ENCODE peak calls at places on chromosomes 7 and 10, in six cellular contexts. Y, X, Z, O, K and P are unnamed samples.

GRCh38 chr10:110076559-110077318 is 69.0 kb downstream of the ADD3 start:
- DNase-seq in O (no peak), K (peak), Z (no peak), X (peak), Y (peak), P (no peak)

GRCh38 chr10:133124357-133125211 is 35.4 kb upstream of the KNDC1 start:
- DNase-seq in O (peak), Y (no peak), X (no peak), Z (peak), K (peak), P (no peak)

GRCh38 chr10:8639601-8640000 is 585.1 kb downstream of the GATA3 start:
- DNase-seq in K (no peak), Z (no peak), O (no peak), Y (no peak), X (no peak), P (no peak)

GRCh38 chr10:29858352-29859267 is 200.8 kb downstream of the JCAD start:
- DNase-seq in Y (peak), O (peak), K (peak), X (peak), Z (peak), P (no peak)

GRCh38 chr7:31408120-31408729 is 67.7 kb upstream of the NEUROD6 start:
- DNase-seq in K (no peak), Z (no peak), O (no peak), Y (no peak), X (peak), P (peak)

GRCh38 chr7:66627876-66628360 is 763 bp upstream of the KCTD7 start:
- DNase-seq in K (no peak), Z (no peak), X (no peak), Y (peak), O (no peak), P (no peak)

GRCh38 chr10:124831116-124831515 is 29.5 kb downstream of the ABRAXAS2 start:
- DNase-seq in Y (no peak), X (no peak), O (no peak), Z (no peak), K (no peak), P (no peak)

GRCh38 chr7:17558135-17558534 is 259.7 kb downstream of the AHR start:
- DNase-seq in Y (no peak), K (no peak), X (no peak), O (no peak), Z (no peak), P (no peak)

GRCh38 chr10:116699049-116699782 is 43.1 kb downstream of the HSPA12A start:
- DNase-seq in Y (no peak), Z (no peak), O (no peak), K (no peak), X (no peak), P (no peak)

GRCh38 chr7:101507791-101508252 is 121.3 kb downstream of the MYL10 start:
- DNase-seq in K (peak), Z (peak), Y (peak), X (peak), O (peak), P (peak)

GRCh38 chr10:42753126-42753506 is 29.5 kb upstream of the BMS1 start:
- DNase-seq in Y (no peak), K (peak), Z (peak), X (peak), O (peak), P (no peak)

GRCh38 chr10:91798736-91799579 is 732 bp downstream of the TNKS2 start:
- DNase-seq in Z (peak), K (peak), O (peak), X (peak), Y (peak), P (no peak)

GRCh38 chr10:35203744-35204143 is 77.1 kb downstream of the CREM start:
- DNase-seq in O (no peak), X (no peak), Z (no peak), K (no peak), Y (peak), P (no peak)

GRCh38 chr7:4818000-4818794 is 42.8 kb downstream of the AP5Z1 start:
- DNase-seq in Y (no peak), X (no peak), K (no peak), O (no peak), Z (no peak), P (no peak)

GRCh38 chr7:137940656-137941518 is 61.0 kb downstream of the CREB3L2 start:
- DNase-seq in O (no peak), Z (no peak), K (no peak), Y (peak), X (no peak), P (no peak)

GRCh38 chr10:11824825-11825224 is 1.7 kb downstream of the PROSER2 start:
- DNase-seq in Y (no peak), O (no peak), Z (no peak), X (no peak), K (no peak), P (no peak)

GRCh38 chr7:92843034-92843760 is 6.8 kb upstream of the CDK6 start:
- DNase-seq in X (no peak), O (no peak), Z (no peak), K (no peak), Y (no peak), P (no peak)

GRCh38 chr10:58932126-58932525 is 244.3 kb upstream of the PHYHIPL start:
- DNase-seq in O (no peak), Y (no peak), K (no peak), X (no peak), Z (no peak), P (no peak)

GRCh38 chr10:133164816-133165555 is 5.0 kb downstream of the KNDC1 start:
- DNase-seq in X (no peak), K (no peak), Y (no peak), O (no peak), Z (no peak), P (no peak)

GRCh38 chr7:105751054-105751453 is 125.3 kb downstream of the ATXN7L1 start:
- DNase-seq in X (no peak), Y (no peak), K (no peak), O (no peak), Z (no peak), P (no peak)

GRCh38 chr10:44925224-44925623 is 14.1 kb downstream of the TMEM72 start:
- DNase-seq in K (no peak), O (peak), Y (peak), X (no peak), Z (peak), P (no peak)

GRCh38 chr10:27537166-27537565 is 33.1 kb downstream of the RAB18 start:
- DNase-seq in Z (no peak), O (no peak), Y (no peak), K (no peak), X (no peak), P (no peak)

GRCh38 chr10:86958831-86959736 is 685 bp downstream of the SNCG start:
- DNase-seq in O (peak), X (peak), Z (no peak), Y (peak), K (peak), P (no peak)

GRCh38 chr7:103851357-103851756 is 138.1 kb downstream of the RELN start:
- DNase-seq in Z (peak), X (no peak), O (no peak), Y (no peak), K (peak), P (no peak)

GRCh38 chr7:90210925-90211324 is 615 bp upstream of the STEAP2 start:
- DNase-seq in O (peak), Z (peak), Y (peak), X (no peak), K (no peak), P (no peak)

GRCh38 chr7:16874061-16874460 is 7.7 kb downstream of the AGR3 start:
- DNase-seq in K (no peak), O (no peak), X (no peak), Z (no peak), Y (no peak), P (no peak)

GRCh38 chr10:120505056-120505455 is 48.0 kb downstream of the PLPP4 start:
- DNase-seq in O (no peak), Y (no peak), Z (no peak), K (no peak), X (no peak), P (no peak)

GRCh38 chr10:95431900-95432342 is 129.2 kb downstream of the SORBS1 start:
- DNase-seq in O (no peak), X (no peak), K (no peak), Z (no peak), Y (no peak), P (no peak)

GRCh38 chr10:95428702-95429101 is 132.5 kb downstream of the SORBS1 start:
- DNase-seq in Z (no peak), X (no peak), Y (no peak), O (no peak), K (no peak), P (no peak)

GRCh38 chr10:95429639-95430038 is 131.5 kb downstream of the SORBS1 start:
- DNase-seq in O (no peak), K (no peak), Y (no peak), Z (no peak), X (no peak), P (no peak)

GRCh38 chr10:95426482-95426881 is 134.7 kb downstream of the SORBS1 start:
- DNase-seq in Y (no peak), O (no peak), K (no peak), X (no peak), Z (no peak), P (no peak)

GRCh38 chr10:95430231-95430951 is 130.8 kb downstream of the SORBS1 start:
- DNase-seq in Z (peak), X (peak), K (peak), Y (peak), O (peak), P (no peak)
- TF ChIP-seq POLR2AphosphoS5 in Z (no peak), X (no peak), K (no peak), Y (no peak), O (no peak), P (no peak)

GRCh38 chr7:6616854-6617643 is 1.6 kb downstream of the ZNF853 start:
- DNase-seq in Z (no peak), O (no peak), Y (no peak), K (no peak), X (no peak), P (no peak)

GRCh38 chr7:6614941-6615737 is at the start of gene ZNF853:
- DNase-seq in O (peak), X (no peak), Y (no peak), Z (peak), K (no peak), P (no peak)

GRCh38 chr7:6618621-6619020 is 3.2 kb downstream of the ZNF853 start:
- DNase-seq in O (no peak), Z (no peak), K (no peak), Y (no peak), X (no peak), P (no peak)

GRCh38 chr7:6613706-6614105 is 1.7 kb upstream of the ZNF853 start:
- DNase-seq in K (no peak), X (no peak), Y (no peak), O (no peak), Z (no peak), P (no peak)

GRCh38 chr7:6615853-6616555 is 594 bp downstream of the ZNF853 start:
- DNase-seq in X (no peak), Y (peak), Z (peak), K (no peak), O (peak), P (no peak)
- TF ChIP-seq EZH2 in X (no peak), Y (no peak), Z (no peak), K (peak), O (no peak), P (no peak)

DNA sequence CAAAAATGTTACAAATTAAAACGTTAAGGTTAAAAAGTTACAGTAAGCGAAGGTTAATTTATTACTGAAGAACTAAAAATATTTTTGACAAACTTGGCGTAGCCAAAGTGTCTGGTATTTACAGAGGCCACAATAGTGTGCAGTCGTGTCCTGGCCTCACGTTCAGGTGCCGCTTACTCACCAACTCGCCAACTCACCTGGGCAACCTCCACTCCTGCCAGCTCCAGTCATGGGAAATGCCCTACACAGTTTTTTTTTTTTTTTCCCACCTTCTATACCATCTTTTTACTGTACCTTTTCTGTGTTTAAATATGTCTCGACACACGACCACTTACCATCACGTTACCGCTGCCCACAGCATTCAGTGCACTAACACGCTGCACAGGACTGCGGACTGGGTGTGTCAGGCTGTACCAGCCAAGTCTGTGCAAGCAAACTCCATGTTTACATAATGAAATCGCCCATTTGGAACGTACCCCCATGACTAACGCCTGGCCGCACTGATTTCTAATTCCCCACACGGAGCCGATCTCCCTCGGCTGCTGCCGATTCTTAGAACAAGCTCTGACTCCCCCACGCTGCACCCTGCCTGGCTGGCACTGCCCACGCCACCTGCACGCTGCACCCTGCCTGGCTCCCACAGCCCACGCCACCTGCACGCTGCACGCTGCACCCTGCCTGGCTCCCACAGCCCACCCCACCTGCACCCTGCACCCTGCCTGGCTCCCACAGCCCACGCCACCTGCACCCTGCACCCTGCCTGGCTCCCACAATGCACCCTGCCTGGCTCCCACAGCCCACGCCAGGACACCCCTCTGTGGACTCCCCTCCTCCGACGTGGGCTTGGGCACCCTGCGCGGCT is 203.2 kb downstream of the ZMYND11 start:
- DNase-seq in Y (no peak), X (no peak), K (no peak), Z (no peak), O (no peak), P (no peak)
- TF ChIP-seq POLR2AphosphoS5 in Y (no peak), X (no peak), K (no peak), Z (no peak), O (no peak), P (no peak)

GRCh38 chr7:128915841-128916642 is 5.5 kb upstream of the KCP start:
- DNase-seq in Y (no peak), O (peak), Z (peak), K (no peak), X (no peak), P (no peak)
- TF ChIP-seq EZH2 in Y (no peak), O (peak), Z (peak), K (peak), X (no peak), P (no peak)

DNA sequence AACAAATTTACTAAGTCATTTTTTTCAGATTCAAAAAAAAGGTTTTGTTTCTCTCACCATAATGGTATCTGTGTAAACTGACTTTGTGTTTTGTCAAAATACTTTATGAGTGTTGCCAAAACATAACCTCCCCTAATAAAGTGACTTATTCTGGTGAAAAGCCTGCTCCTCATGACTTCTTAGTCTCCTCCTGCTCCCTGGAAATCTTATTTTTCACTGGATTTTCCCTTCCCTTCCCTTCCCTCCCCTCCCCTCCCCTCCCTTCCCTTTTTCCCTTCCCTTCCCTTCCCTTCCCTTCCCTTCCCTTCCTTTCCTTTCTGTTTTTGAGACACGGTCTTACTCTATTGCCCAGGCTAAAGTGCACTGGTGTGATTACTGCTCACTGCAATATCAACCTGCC is 650.1 kb upstream of the GHITM start:
- DNase-seq in Y (no peak), Z (no peak), K (no peak), O (no peak), X (no peak), P (no peak)
- TF ChIP-seq POLR2AphosphoS5 in Y (no peak), Z (no peak), K (no peak), O (no peak), X (no peak), P (no peak)

DNA sequence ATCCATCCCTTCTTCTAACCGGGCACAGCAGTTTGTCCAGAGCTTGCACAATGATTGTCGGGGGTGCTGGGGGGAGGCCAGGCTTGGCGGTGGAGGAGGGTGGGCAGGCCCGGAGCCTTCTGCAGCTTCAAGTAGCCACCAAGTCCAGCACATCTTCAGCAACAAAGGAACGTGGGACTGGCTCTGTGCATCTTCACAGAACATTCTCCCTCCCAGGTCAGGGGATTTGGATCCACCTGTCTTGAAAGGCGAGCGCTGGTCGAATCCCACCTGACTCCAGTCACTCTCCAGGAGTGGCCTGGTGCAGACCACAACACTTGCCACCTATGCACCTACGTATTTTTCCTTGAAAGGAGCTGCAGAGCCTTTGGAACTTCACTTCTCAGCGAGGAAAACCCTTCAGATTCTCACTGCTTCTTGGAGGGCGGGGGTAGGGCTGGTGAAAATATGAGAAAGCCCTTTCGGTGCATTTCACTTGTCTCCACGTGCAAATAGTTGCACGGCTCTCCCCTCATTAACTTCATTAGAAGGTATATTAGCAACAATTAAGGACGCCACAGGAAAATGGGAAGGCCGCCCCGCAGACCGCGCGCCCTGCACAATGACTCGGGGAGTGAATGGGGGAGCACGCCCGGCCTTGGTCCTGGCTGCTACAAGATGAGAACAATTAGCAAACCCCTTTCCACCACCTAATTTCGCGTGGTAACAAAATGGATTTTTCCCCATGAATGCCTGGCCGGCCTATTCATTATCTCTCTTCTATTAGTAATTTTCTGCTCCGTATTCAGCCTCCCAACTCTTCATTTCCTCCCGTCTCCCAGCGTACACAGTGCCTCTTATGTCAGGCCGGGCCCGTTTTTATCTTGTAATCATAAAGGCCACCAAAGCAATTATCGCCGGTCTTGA is 346.7 kb downstream of the DNAJB6 start:
- DNase-seq in K (no peak), X (no peak), Y (no peak), O (peak), Z (no peak), P (no peak)
- TF ChIP-seq EZH2 in K (peak), X (no peak), Y (no peak), O (peak), Z (peak), P (no peak)

GRCh38 chr7:131108212-131108980 is 219.3 kb upstream of the MKLN1 start:
- DNase-seq in Y (no peak), X (no peak), O (no peak), K (no peak), Z (no peak), P (no peak)

GRCh38 chr7:131109011-131109756 is 218.5 kb upstream of the MKLN1 start:
- DNase-seq in Z (no peak), X (no peak), K (peak), O (no peak), Y (no peak), P (no peak)

GRCh38 chr7:131105803-131106680 is 221.6 kb upstream of the MKLN1 start:
- DNase-seq in Z (peak), Y (peak), K (peak), O (peak), X (no peak), P (no peak)

GRCh38 chr7:131106681-131107342 is 220.9 kb upstream of the MKLN1 start:
- DNase-seq in Z (peak), O (peak), X (no peak), Y (no peak), K (no peak), P (no peak)

DNA sequence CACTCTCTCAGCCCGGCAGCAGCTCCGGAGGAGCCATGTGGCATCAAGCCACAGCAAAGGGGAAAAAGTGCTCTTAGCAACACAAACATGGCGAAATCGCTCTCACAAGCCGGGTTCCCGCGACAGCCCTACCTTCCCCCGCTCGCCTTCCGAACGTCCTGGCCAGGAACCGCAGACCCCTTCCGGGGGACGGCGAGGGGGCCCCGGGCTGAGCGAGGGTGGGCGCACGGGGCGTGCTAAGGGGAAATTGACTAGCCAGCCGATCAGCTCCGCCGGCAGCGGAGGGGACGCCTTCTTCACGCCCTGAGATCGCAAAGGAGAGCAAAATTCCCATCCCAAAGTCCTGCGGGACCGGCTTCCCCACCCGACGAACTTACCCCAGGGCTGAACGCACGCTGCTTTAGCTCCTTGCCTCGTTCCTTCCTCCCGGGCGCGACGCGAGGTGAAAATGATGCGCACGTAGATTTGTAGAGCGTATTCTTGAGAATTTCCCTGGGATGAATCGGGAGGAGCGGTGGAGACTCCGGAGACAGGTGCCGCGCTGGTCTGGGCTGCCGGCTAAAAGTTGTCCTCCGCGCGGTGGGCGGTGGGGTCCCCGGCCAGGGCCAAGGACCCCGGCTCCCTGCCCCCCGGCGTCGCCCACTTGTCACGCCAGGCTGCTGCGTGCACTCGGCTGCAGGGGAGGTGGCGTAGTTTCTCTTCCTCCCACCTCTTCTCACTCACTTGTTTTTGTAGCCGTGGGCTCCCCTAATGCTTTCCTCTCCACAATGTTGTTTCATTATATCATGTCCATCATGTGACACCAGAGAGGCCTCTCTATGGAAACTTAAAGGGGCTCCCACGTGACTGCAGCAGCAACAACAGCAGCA is 220.1 kb upstream of the MKLN1 start:
- DNase-seq in K (peak), Z (peak), Y (peak), O (peak), X (peak), P (no peak)
- TF ChIP-seq POLR2AphosphoS5 in K (peak), Z (no peak), Y (peak), O (no peak), X (peak), P (peak)

GRCh38 chr10:55348534-55348933 is 547.5 kb upstream of the PCDH15 start:
- DNase-seq in O (no peak), Z (no peak), K (no peak), X (no peak), Y (no peak), P (no peak)
- TF ChIP-seq EZH2 in O (no peak), Z (no peak), K (no peak), X (no peak), Y (no peak), P (no peak)

GRCh38 chr10:69317175-69318086 is 39.1 kb downstream of the HK1 start:
- DNase-seq in O (no peak), K (no peak), Y (no peak), X (no peak), Z (no peak), P (no peak)
- TF ChIP-seq POLR2AphosphoS5 in O (no peak), K (no peak), Y (no peak), X (no peak), Z (no peak), P (no peak)